ENCODE peak calls at places on chromosomes 3 and 15, in nine cellular contexts. L is anterior cingulate cortex; W is NCI-H446 treated with DMSO at 0.1 percent for 48 hours; A is neural crest cell; T is stimulated activated CD4-positive, alpha-beta T cell treated with anti-CD3 and anti-CD28 coated beads, Interleukin-2, amount 100 ng/mL, for 48 hours; M is astrocyte of the hippocampus; X is AG08396; I is T-helper 1 cell; Z is HuH-7. F is an unnamed sample.
A peak's percentile ranks its signal among the peaks of the same experiment; 100 is the strongest.

GRCh38 chr3:118970819-118971218 is 63.8 kb downstream of the IGSF11 start:
- DNase-seq in L (no peak), W (peak; percentile 83), A (no peak), T (no peak), M (no peak), X (no peak), I (no peak), Z (no peak), F (no peak)

GRCh38 chr3:127799476-127800222 is 22.7 kb downstream of the MGLL start:
- DNase-seq in L (no peak), W (no peak), A (no peak), T (no peak), M (peak; percentile 59), X (peak; percentile 76), I (no peak), Z (no peak), F (no peak)

GRCh38 chr3:37594873-37595783 is 266.6 kb upstream of the CTDSPL start:
- DNase-seq in L (no peak), W (no peak), A (no peak), T (no peak), M (no peak), X (no peak), I (no peak), Z (no peak), F (no peak)

GRCh38 chr3:42569743-42570142 is 12.0 kb downstream of the SEC22C start:
- DNase-seq in L (no peak), W (no peak), A (no peak), T (no peak), M (no peak), X (no peak), I (no peak), Z (no peak), F (no peak)

GRCh38 chr3:74538669-74539068 is 75.8 kb downstream of the CNTN3 start:
- DNase-seq in L (no peak), W (no peak), A (no peak), T (no peak), M (no peak), X (no peak), I (no peak), Z (no peak), F (no peak)

GRCh38 chr3:4994823-4995499 is 15.7 kb downstream of the BHLHE40 start:
- DNase-seq in L (no peak), W (no peak), A (no peak), T (no peak), M (peak; percentile 94), X (peak; percentile 81), I (no peak), Z (no peak), F (no peak)

GRCh38 chr3:125386811-125387210 is 11.7 kb upstream of the ZNF148 start:
- DNase-seq in L (no peak), W (no peak), A (no peak), T (no peak), M (peak; percentile 46), X (peak; percentile 47), I (no peak), Z (no peak), F (no peak)

GRCh38 chr3:182027366-182027765 is 315.6 kb downstream of the SOX2 start:
- DNase-seq in L (no peak), W (no peak), A (no peak), T (no peak), M (peak; percentile 82), X (no peak), I (no peak), Z (no peak), F (no peak)

GRCh38 chr15:88113909-88114308 is 142.6 kb downstream of the NTRK3 start:
- DNase-seq in L (no peak), W (no peak), A (no peak), T (no peak), M (peak; percentile 72), X (no peak), I (no peak), Z (no peak), F (no peak)

GRCh38 chr3:114216186-114216970 is 21.0 kb downstream of the ZNF80 start:
- DNase-seq in L (no peak), W (no peak), A (no peak), T (no peak), M (peak; percentile 66), X (peak; percentile 48), I (no peak), Z (no peak), F (no peak)

GRCh38 chr3:101780661-101781060 is 1.6 kb downstream of the NXPE3 start:
- DNase-seq in L (no peak), W (no peak), A (no peak), T (no peak), M (peak; percentile 82), X (peak; percentile 72), I (no peak), Z (no peak), F (no peak)

GRCh38 chr15:37793851-37794250 is 140.6 kb upstream of the TMCO5A start:
- DNase-seq in L (no peak), W (no peak), A (no peak), T (no peak), M (no peak), X (no peak), I (no peak), Z (peak; percentile 2), F (no peak)

GRCh38 chr3:143134446-143134845 is 14.9 kb downstream of the CHST2 start:
- DNase-seq in L (no peak), W (peak; percentile 49), A (no peak), T (no peak), M (peak; percentile 91), X (no peak), I (no peak), Z (no peak), F (no peak)

GRCh38 chr15:77143606-77144005 is 72.7 kb upstream of the TSPAN3 start:
- DNase-seq in L (no peak), W (no peak), A (no peak), T (no peak), M (peak; percentile 20), X (no peak), I (no peak), Z (no peak), F (no peak)

GRCh38 chr3:126442099-126442848 is 33.4 kb downstream of the ZXDC start:
- DNase-seq in L (no peak), W (no peak), A (no peak), T (no peak), M (no peak), X (no peak), I (no peak), Z (no peak), F (no peak)

GRCh38 chr3:161796780-161797179 is 300.2 kb downstream of the OTOL1 start:
- DNase-seq in L (no peak), W (no peak), A (no peak), T (no peak), M (no peak), X (no peak), I (no peak), Z (no peak), F (no peak)

GRCh38 chr3:37862219-37862711 is 585 bp downstream of the CTDSPL start:
- DNase-seq in L (peak; percentile 13), W (no peak), A (no peak), T (peak; percentile 29), M (peak; percentile 64), X (peak; percentile 56), I (no peak), Z (peak; percentile 46), F (no peak)

GRCh38 chr3:45100998-45101407 is 45.2 kb downstream of the CDCP1 start:
- DNase-seq in L (no peak), W (no peak), A (no peak), T (no peak), M (no peak), X (peak; percentile 41), I (no peak), Z (no peak), F (no peak)

GRCh38 chr3:126638790-126639189 is 16.1 kb downstream of the TXNRD3 start:
- DNase-seq in L (no peak), W (no peak), A (no peak), T (no peak), M (no peak), X (no peak), I (no peak), Z (no peak), F (no peak)

GRCh38 chr3:185715091-185715490 is 109.8 kb downstream of the IGF2BP2 start:
- DNase-seq in L (no peak), W (no peak), A (no peak), T (no peak), M (peak; percentile 82), X (peak; percentile 28), I (no peak), Z (no peak), F (no peak)

GRCh38 chr3:52833202-52833601 is 1.6 kb downstream of the MUSTN1 start:
- DNase-seq in L (no peak), W (no peak), A (no peak), T (no peak), M (no peak), X (no peak), I (no peak), Z (no peak), F (no peak)

GRCh38 chr15:31335991-31336942 is 9.6 kb downstream of the KLF13 start:
- DNase-seq in L (no peak), W (no peak), A (no peak), T (no peak), M (no peak), X (no peak), I (no peak), Z (no peak), F (no peak)

GRCh38 chr15:68352401-68353062 is 75.0 kb downstream of the FEM1B start:
- DNase-seq in L (no peak), W (no peak), A (no peak), T (no peak), M (peak; percentile 88), X (peak; percentile 84), I (no peak), Z (no peak), F (no peak)